ENCODE peak calls at places on chromosome X, in seven cellular contexts. Z, F, T, B, I, J and C are unnamed samples.

GRCh38 chrX:17323397-17323796 is 51.6 kb upstream of the NHS start:
- DNase-seq in Z (no peak), F (no peak), T (no peak), B (no peak), I (no peak), J (no peak), C (no peak)

GRCh38 chrX:103398321-103398937 is 22.1 kb downstream of the BEX3 start:
- DNase-seq in Z (no peak), F (no peak), T (no peak), B (peak), I (no peak), J (no peak), C (no peak)

GRCh38 chrX:24426921-24427746 is 38.0 kb upstream of the PDK3 start:
- DNase-seq in Z (no peak), F (no peak), T (no peak), B (no peak), I (no peak), J (peak), C (no peak)

GRCh38 chrX:68652327-68652930 is 5.0 kb downstream of the STARD8 start:
- DNase-seq in Z (no peak), F (no peak), T (no peak), B (no peak), I (no peak), J (no peak), C (no peak)

GRCh38 chrX:111244238-111244750 is 26.0 kb downstream of the CAPN6 start:
- DNase-seq in Z (no peak), F (no peak), T (no peak), B (peak), I (no peak), J (no peak), C (no peak)

GRCh38 chrX:68146054-68146453 is 287.2 kb downstream of the OPHN1 start:
- DNase-seq in Z (no peak), F (no peak), T (no peak), B (peak), I (no peak), J (no peak), C (no peak)

GRCh38 chrX:132737743-132738142 is 220.7 kb downstream of the HS6ST2 start:
- DNase-seq in Z (no peak), F (peak), T (no peak), B (no peak), I (no peak), J (no peak), C (no peak)

GRCh38 chrX:85963736-85964135 is 83.6 kb downstream of the CHM start:
- DNase-seq in Z (no peak), F (no peak), T (no peak), B (peak), I (no peak), J (no peak), C (no peak)

GRCh38 chrX:132219343-132219768 is at the start of gene RAP2C:
- DNase-seq in Z (peak), F (peak), T (peak), B (peak), I (peak), J (peak), C (peak)

GRCh38 chrX:39955621-39956020 is 142.1 kb downstream of the BCOR start:
- DNase-seq in Z (no peak), F (no peak), T (no peak), B (no peak), I (no peak), J (no peak), C (no peak)

GRCh38 chrX:138709886-138710285 is 1.6 kb downstream of the FGF13 start:
- DNase-seq in Z (no peak), F (no peak), T (no peak), B (no peak), I (no peak), J (no peak), C (no peak)

GRCh38 chrX:310621-311155 is 7.9 kb downstream of the GTPBP6 start:
- DNase-seq in Z (no peak), F (peak), T (no peak), B (no peak), I (peak), J (no peak), C (no peak)

GRCh38 chrX:108203540-108203939 is 112.0 kb downstream of the ATG4A start:
- DNase-seq in Z (no peak), F (no peak), T (no peak), B (no peak), I (no peak), J (no peak), C (no peak)

GRCh38 chrX:104679175-104679574 is 113.2 kb downstream of the IL1RAPL2 start:
- DNase-seq in Z (no peak), F (no peak), T (no peak), B (no peak), I (no peak), J (no peak), C (no peak)

GRCh38 chrX:48522291-48522690 is 683 bp downstream of the EBP start:
- DNase-seq in Z (no peak), F (no peak), T (no peak), B (no peak), I (no peak), J (peak), C (no peak)

GRCh38 chrX:110806145-110806544 is 10.5 kb upstream of the CHRDL1 start:
- DNase-seq in Z (no peak), F (no peak), T (no peak), B (peak), I (no peak), J (no peak), C (no peak)

DNA sequence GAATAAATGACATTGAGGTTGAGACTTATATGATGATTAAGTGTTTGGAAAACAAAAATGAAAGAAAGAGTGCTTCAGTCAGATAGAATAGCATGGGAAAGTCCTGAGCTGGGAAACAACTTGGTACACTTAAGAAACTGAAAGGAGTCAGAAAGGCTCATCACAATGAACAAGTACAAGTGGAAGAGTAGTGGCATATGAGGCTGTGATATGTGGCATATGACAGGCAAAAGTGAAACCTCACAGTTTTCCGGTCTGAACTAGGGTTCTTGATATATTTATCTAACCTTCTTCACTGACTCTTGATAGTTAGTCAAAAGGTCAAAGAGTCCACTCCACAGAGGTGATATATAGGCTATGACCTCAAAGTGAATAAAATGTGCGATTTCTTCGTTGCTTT is 537.1 kb upstream of the CXorf51A start:
- DNase-seq in Z (no peak), F (no peak), T (no peak), B (no peak), I (no peak), J (no peak), C (no peak)
- TF ChIP-seq CTCF in Z (no peak), F (no peak), T (no peak), B (no peak), I (no peak), J (no peak), C (no peak)

DNA sequence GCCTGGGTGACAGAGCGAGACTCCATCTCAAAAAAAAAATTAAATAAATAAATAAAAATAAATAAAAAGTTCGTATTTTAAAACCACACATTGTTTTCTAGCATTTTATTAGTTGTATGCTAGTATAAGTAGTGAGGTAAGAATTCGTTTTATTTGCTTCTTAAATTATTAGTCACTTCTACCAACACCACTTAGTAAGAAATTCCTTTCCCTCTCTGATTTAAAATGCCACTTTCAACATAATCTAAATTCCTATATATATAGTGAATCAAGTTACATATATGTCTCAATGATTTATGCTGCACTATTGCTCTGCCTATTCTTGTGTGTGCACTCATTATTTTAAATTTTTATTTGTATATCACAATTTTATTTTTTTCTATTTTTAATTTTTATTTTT is 72.1 kb downstream of the MAGEC1 start:
- DNase-seq in Z (no peak), F (no peak), T (no peak), B (no peak), I (no peak), J (no peak), C (no peak)
- TF ChIP-seq CTCF in Z (no peak), F (no peak), T (no peak), B (no peak), I (no peak), J (no peak), C (no peak)

GRCh38 chrX:9622128-9622527 is 143.5 kb downstream of the GPR143 start:
- DNase-seq in Z (no peak), F (no peak), T (no peak), B (no peak), I (no peak), J (no peak), C (no peak)

GRCh38 chrX:9614016-9614415 is 149.2 kb downstream of the TBL1X start:
- DNase-seq in Z (no peak), F (no peak), T (no peak), B (peak), I (no peak), J (no peak), C (no peak)

GRCh38 chrX:9619581-9619980 is 146.1 kb downstream of the GPR143 start:
- DNase-seq in Z (no peak), F (no peak), T (no peak), B (no peak), I (no peak), J (no peak), C (no peak)
- TF ChIP-seq CTCF in Z (no peak), F (no peak), T (no peak), B (no peak), I (no peak), J (no peak), C (no peak)

DNA sequence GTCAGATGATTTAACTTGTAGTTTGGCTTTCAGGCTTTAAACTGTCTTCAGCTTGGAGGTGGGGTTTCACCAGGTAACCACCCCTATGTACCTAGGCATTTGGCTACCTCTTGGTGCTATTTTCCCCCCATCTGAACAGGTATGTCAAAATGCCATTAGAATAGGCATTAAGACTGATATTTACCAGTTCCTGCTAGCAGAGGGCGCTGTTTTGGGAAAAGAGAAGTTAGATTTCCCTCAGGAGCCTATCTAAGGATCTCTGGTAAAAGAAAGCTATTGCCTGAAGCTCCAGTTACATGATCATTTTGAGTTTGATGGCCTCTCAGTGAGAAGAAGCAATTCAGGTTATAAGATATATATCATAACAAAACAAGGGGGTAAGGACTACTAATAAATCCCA is 879.1 kb downstream of the SH3BGRL start:
- DNase-seq in Z (no peak), F (no peak), T (no peak), B (no peak), I (no peak), J (no peak), C (no peak)
- TF ChIP-seq CTCF in Z (no peak), F (no peak), T (no peak), B (no peak), I (no peak), J (no peak), C (no peak)

GRCh38 chrX:46791927-46792825 is 33.3 kb upstream of the SLC9A7 start:
- DNase-seq in Z (no peak), F (peak), T (no peak), B (peak), I (no peak), J (no peak), C (no peak)

GRCh38 chrX:46792826-46793195 is 33.9 kb upstream of the SLC9A7 start:
- DNase-seq in Z (no peak), F (no peak), T (no peak), B (no peak), I (no peak), J (no peak), C (no peak)

GRCh38 chrX:46793386-46794143 is 34.6 kb upstream of the SLC9A7 start:
- DNase-seq in Z (no peak), F (no peak), T (no peak), B (no peak), I (no peak), J (no peak), C (no peak)

DNA sequence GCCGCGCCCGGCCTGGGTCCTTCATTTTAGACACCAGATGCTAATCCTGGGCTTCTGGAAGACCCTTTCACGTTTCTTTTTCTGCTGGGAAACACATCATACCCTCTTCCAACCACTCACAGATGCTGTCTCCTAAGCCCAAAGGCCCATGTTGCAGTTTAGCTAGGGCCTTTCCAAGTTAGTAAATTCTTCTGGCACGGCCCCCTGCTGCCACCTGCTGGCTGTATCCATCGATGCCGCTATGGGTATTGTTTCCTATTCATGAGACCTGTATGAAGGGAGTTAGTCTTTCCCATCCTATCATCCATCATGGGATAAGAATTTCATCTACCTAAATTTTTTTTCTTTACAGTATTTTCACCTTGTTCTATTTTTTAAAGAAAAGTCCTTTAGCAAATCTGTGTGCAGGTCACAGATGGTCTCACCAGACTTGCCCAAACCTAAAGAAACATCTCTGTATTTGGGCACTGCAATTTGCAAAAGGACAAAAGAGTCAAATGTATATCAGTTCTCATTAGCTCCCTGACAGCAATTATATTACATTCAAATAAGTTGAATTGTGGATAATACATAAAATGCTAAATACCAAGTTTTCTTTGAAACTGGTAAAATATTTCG is 37.8 kb upstream of the SLC9A7 start:
- DNase-seq in Z (peak), F (peak), T (peak), B (peak), I (peak), J (peak), C (peak)
- TF ChIP-seq CTCF in Z (peak), F (peak), T (peak), B (peak), I (peak), J (peak), C (no peak)

GRCh38 chrX:20066968-20067708 is 49.6 kb downstream of the MAP7D2 start:
- DNase-seq in Z (no peak), F (no peak), T (no peak), B (peak), I (no peak), J (peak), C (no peak)

GRCh38 chrX:20063153-20063552 is 53.6 kb downstream of the MAP7D2 start:
- DNase-seq in Z (no peak), F (no peak), T (no peak), B (no peak), I (no peak), J (no peak), C (no peak)

GRCh38 chrX:20060961-20061868 is 55.5 kb downstream of the MAP7D2 start:
- DNase-seq in Z (no peak), F (no peak), T (no peak), B (no peak), I (no peak), J (peak), C (peak)

GRCh38 chrX:20061869-20062254 is 54.8 kb downstream of the MAP7D2 start:
- DNase-seq in Z (no peak), F (no peak), T (no peak), B (peak), I (no peak), J (no peak), C (no peak)

DNA sequence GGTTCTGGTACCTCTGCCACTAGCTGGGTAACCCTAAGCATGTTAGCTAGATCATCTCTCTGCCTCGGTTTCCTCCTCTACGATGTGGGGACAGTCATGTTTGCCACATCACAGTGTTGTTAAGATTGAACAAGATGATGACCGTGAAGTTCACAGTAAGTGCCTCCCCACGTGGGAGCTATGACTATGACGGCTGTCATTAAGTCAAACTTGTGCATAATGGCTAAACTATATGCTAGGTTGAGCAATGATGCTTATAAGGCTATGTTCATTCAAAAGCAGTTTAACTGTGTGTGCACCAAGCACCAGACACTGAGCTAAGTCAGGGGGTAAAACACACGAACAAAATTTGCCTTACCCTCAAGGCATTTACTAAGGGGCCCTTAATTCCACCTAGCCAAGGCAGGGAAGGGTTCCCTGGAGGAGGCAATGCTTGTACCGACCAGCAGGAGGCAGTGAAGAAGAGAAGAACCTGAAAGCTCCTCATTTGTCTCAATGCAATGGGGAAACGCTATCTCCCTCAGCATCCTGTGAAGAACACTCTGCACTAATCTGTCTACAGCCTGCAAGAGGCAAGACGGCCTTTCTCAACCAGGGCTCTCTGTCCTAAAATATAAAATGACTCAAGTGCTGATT is 52.9 kb downstream of the MAP7D2 start:
- DNase-seq in Z (no peak), F (no peak), T (no peak), B (no peak), I (no peak), J (no peak), C (no peak)
- TF ChIP-seq CTCF in Z (no peak), F (no peak), T (no peak), B (peak), I (no peak), J (no peak), C (no peak)

GRCh38 chrX:7552758-7553157 is 290.2 kb upstream of the VCX start:
- DNase-seq in Z (no peak), F (no peak), T (no peak), B (no peak), I (no peak), J (no peak), C (no peak)
- TF ChIP-seq CTCF in Z (no peak), F (no peak), T (peak), B (peak), I (no peak), J (no peak), C (no peak)

DNA sequence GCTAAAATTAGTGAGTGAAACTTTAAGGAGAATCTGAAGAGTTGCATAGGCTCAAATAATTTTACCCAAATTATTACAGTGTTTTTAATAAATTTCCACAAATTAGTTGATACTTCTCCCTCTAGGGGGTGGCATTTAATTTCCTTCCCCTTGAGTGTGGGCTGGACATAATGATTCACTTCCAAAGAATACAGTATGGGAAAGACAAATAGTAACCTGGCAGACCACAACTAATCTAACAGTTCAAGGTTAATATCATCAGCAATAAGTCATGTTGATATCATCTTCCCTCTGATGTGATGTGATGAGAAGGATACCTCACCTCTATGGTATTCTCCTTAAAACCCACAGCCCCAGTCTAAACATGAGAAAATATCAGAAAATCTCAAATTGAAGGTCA is 15.5 kb downstream of the PFKFB1 start:
- DNase-seq in Z (no peak), F (no peak), T (no peak), B (no peak), I (no peak), J (no peak), C (no peak)
- TF ChIP-seq CTCF in Z (no peak), F (no peak), T (no peak), B (no peak), I (no peak), J (no peak), C (no peak)

GRCh38 chrX:115988825-115989224 is 181.7 kb upstream of the AGTR2 start:
- DNase-seq in Z (no peak), F (no peak), T (no peak), B (no peak), I (no peak), J (no peak), C (no peak)
- TF ChIP-seq CTCF in Z (no peak), F (no peak), T (peak), B (no peak), I (no peak), J (no peak), C (no peak)

DNA sequence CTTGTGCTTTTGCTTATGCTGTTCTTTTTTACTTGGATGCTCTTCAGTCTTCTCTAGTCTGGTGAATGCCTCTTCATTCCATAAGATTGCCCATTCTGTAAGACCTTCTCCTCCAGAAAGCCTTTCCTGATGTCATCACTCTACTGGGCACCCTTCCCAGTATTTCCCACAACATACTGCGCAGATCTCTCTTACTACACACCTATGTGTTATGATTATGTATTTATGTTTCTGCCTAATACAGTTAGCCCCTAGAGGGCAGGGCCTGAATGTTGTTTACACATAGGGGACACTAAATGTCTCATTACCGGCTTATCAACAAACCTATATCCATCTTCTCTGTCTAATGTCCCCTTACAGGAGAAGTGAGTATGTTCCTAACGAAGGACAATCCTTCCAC is 21.1 kb downstream of the AIFM1 start:
- DNase-seq in Z (no peak), F (no peak), T (no peak), B (peak), I (no peak), J (no peak), C (no peak)
- TF ChIP-seq CTCF in Z (no peak), F (no peak), T (no peak), B (peak), I (no peak), J (no peak), C (no peak)